ENCODE peak calls at places on chromosomes 16 and 17, in ten cellular contexts. K is breast epithelium; X is kidney; M is T-helper 1 cell; L is CD4-positive, CD25-positive, alpha-beta regulatory T cell; A is ovary; R is cardiac septum; I is EH; U is AG09319; Q is HEK293T. E is an unnamed sample.

GRCh38 chr16:27365142-27366089 is 36.6 kb upstream of the IL21R start:
- DNase-seq in R (no peak), X (no peak), I (peak), M (no peak), U (no peak), Q (no peak), A (no peak), K (no peak), L (peak), E (no peak)

GRCh38 chr17:57401556-57402488 is 145.5 kb downstream of the MSI2 start:
- DNase-seq in R (no peak), I (no peak), K (no peak), Q (peak), M (no peak), A (no peak), L (no peak), X (no peak), U (no peak), E (no peak)

GRCh38 chr16:74184839-74185238 is 111.8 kb upstream of the PSMD7 start:
- DNase-seq in X (no peak), I (no peak), U (no peak), L (no peak), R (no peak), K (no peak), M (no peak), A (no peak), Q (no peak), E (no peak)

GRCh38 chr17:31415004-31415454 is 23.6 kb downstream of the RAB11FIP4 start:
- DNase-seq in M (no peak), I (no peak), K (no peak), Q (no peak), R (no peak), L (no peak), X (peak), A (no peak), U (no peak), E (no peak)

GRCh38 chr17:7673239-7673638 is 14.1 kb downstream of the TP53 start:
- DNase-seq in M (peak), I (no peak), X (no peak), U (no peak), L (peak), Q (peak), K (no peak), A (no peak), R (no peak), E (no peak)

GRCh38 chr16:56478228-56479049 is 27.1 kb downstream of the OGFOD1 start:
- DNase-seq in Q (no peak), A (no peak), I (no peak), X (no peak), K (no peak), R (no peak), M (no peak), L (no peak), U (peak), E (no peak)

GRCh38 chr17:15651583-15652110 is 32.1 kb upstream of the FBXW10B start:
- DNase-seq in Q (peak), I (peak), R (peak), X (peak), A (peak), U (peak), K (peak), M (peak), L (peak), E (no peak)

GRCh38 chr17:7559307-7560171 is 989 bp downstream of the TNFSF13 start:
- DNase-seq in M (no peak), R (no peak), I (no peak), X (peak), U (no peak), K (no peak), Q (no peak), L (no peak), A (peak), E (no peak)

GRCh38 chr17:49739662-49740271 is 24.2 kb downstream of the FAM117A start:
- DNase-seq in Q (no peak), A (peak), K (peak), X (peak), U (no peak), R (peak), M (peak), I (no peak), L (peak), E (peak)

GRCh38 chr17:31699281-31699680 is 159.8 kb downstream of the COPRS start:
- DNase-seq in I (peak), K (no peak), R (no peak), X (no peak), L (no peak), M (no peak), U (no peak), A (no peak), Q (peak), E (no peak)

GRCh38 chr17:19248923-19249574 is 11.9 kb downstream of the EPN2 start:
- DNase-seq in L (no peak), A (peak), Q (no peak), M (no peak), X (peak), R (no peak), U (peak), K (no peak), I (peak), E (no peak)

GRCh38 chr17:46182961-46183360 is 10.3 kb downstream of the KANSL1 start:
- DNase-seq in I (no peak), L (no peak), K (no peak), A (no peak), M (no peak), R (no peak), Q (no peak), X (no peak), U (no peak), E (no peak)

GRCh38 chr16:66049865-66050264 is 316.6 kb upstream of the CDH5 start:
- DNase-seq in I (no peak), K (no peak), Q (no peak), U (no peak), M (no peak), R (no peak), A (no peak), L (no peak), X (no peak), E (no peak)

GRCh38 chr17:7767425-7768021 is 50.0 kb downstream of the DNAH2 start:
- DNase-seq in U (no peak), Q (no peak), M (no peak), A (no peak), X (peak), R (no peak), K (no peak), L (no peak), I (peak), E (no peak)

GRCh38 chr17:80119271-80119791 is 17.9 kb downstream of the GAA start:
- DNase-seq in Q (no peak), K (no peak), A (peak), I (no peak), X (peak), U (no peak), R (peak), L (no peak), M (no peak), E (no peak)

GRCh38 chr17:50613596-50613995 is 21.1 kb upstream of the ABCC3 start:
- DNase-seq in L (no peak), Q (no peak), I (no peak), R (no peak), X (no peak), K (no peak), U (no peak), A (no peak), M (no peak), E (no peak)

GRCh38 chr17:79621151-79621940 is 10.5 kb upstream of the RBFOX3 start:
- DNase-seq in L (no peak), R (peak), I (no peak), U (no peak), X (peak), K (peak), A (no peak), M (no peak), Q (no peak), E (no peak)

GRCh38 chr16:85832578-85833539 is 33.4 kb downstream of the COX4I1 start:
- DNase-seq in R (no peak), A (no peak), L (no peak), I (no peak), K (no peak), Q (no peak), X (peak), M (no peak), U (no peak), E (no peak)

GRCh38 chr17:48724241-48725004 is 1.4 kb downstream of the PRAC2 start:
- DNase-seq in X (peak), M (peak), Q (peak), A (peak), L (peak), I (peak), K (peak), U (peak), R (peak), E (peak)

GRCh38 chr16:12348733-12349704 is 372.5 kb downstream of the SNX29 start:
- DNase-seq in I (no peak), R (no peak), Q (no peak), X (no peak), K (no peak), L (no peak), M (no peak), A (no peak), U (no peak), E (no peak)